ENCODE peak calls at places on chromosomes 5 and 9, in five cellular contexts. V is stomach, C is heart right ventricle, R is IMR-90, W is neural progenitor cell. D is an unnamed sample. For H3K4me1 and H3K36me3, the result is how much of the 10 kb centered on the place peaks cover.

GRCh38 chr9:112009656-112010055 is 113.0 kb downstream of the UGCG start:
- DNase-seq in V (no peak), C (no peak), R (no peak), W (no peak), D (no peak)

GRCh38 chr5:84292000-84292642 is 92.6 kb downstream of the EDIL3 start:
- DNase-seq in V (no peak), C (no peak), R (no peak), W (no peak), D (no peak)

GRCh38 chr5:25064306-25064705 is 419.5 kb upstream of the CDH10 start:
- DNase-seq in V (no peak), C (no peak), R (no peak), W (no peak), D (no peak)

GRCh38 chr9:72954431-72955420 is 1.9 kb upstream of the ALDH1A1 start:
- DNase-seq in V (no peak), C (no peak), R (no peak), W (no peak), D (no peak)

GRCh38 chr5:674630-675011 is 18.5 kb downstream of the TPPP start:
- DNase-seq in V (peak), C (peak), R (no peak), W (no peak), D (no peak)

GRCh38 chr5:12272389-12272788 is 368.1 kb upstream of the CTNND2 start:
- DNase-seq in V (no peak), C (no peak), R (no peak), W (peak), D (no peak)

GRCh38 chr5:128773378-128773777 is 191.9 kb upstream of the SLC27A6 start:
- DNase-seq in V (no peak), C (no peak), R (no peak), W (no peak), D (no peak)

GRCh38 chr9:24912767-24913166 is 367.1 kb upstream of the IZUMO3 start:
- DNase-seq in V (no peak), C (no peak), R (no peak), W (no peak), D (no peak)

GRCh38 chr9:138028596-138028995 is 151.0 kb downstream of the CACNA1B start:
- DNase-seq in V (no peak), C (no peak), R (no peak), W (peak), D (no peak)

GRCh38 chr5:124102491-124102890 is 590.5 kb downstream of the CSNK1G3 start:
- DNase-seq in V (no peak), C (no peak), R (peak), W (no peak), D (no peak)

GRCh38 chr9:34403554-34404380 is 27.1 kb upstream of the MYORG start:
- DNase-seq in V (peak), C (peak), R (peak), W (peak), D (peak)

GRCh38 chr5:172361566-172362238 is 78.1 kb upstream of the UBTD2 start:
- DNase-seq in V (no peak), C (no peak), R (peak), W (no peak), D (no peak)

GRCh38 chr9:86303316-86303975 is 21.1 kb upstream of the ISCA1 start:
- DNase-seq in V (no peak), C (no peak), R (peak), W (no peak), D (peak)

GRCh38 chr5:135240781-135241360 is 158.2 kb downstream of the MACROH2A1 start:
- DNase-seq in V (peak), C (no peak), R (no peak), W (no peak), D (no peak)

GRCh38 chr9:126621919-126622735 is 8.4 kb downstream of the LMX1B start:
- DNase-seq in V (no peak), C (no peak), R (no peak), W (no peak), D (no peak)

GRCh38 chr9:36798350-36799065 is 225.8 kb downstream of the MELK start:
- DNase-seq in V (no peak), C (no peak), R (no peak), W (peak), D (no peak)

GRCh38 chr9:83153030-83153429 is 90.1 kb upstream of the RASEF start:
- DNase-seq in V (no peak), C (no peak), R (no peak), W (no peak), D (no peak)

GRCh38 chr5:137888875-137889759 is at the start of gene PKD2L2:
- DNase-seq in V (peak), C (peak), R (peak), W (peak), D (peak)

GRCh38 chr5:31449175-31449574 is 82.7 kb downstream of the DROSHA start:
- DNase-seq in V (no peak), C (no peak), R (peak), W (no peak), D (no peak)

GRCh38 chr5:54764102-54764501 is 221.3 kb downstream of the ESM1 start:
- DNase-seq in V (no peak), C (no peak), R (no peak), W (no peak), D (no peak)

GRCh38 chr5:38926121-38926520 is 80.3 kb downstream of the OSMR start:
- DNase-seq in V (no peak), C (no peak), R (peak), W (no peak), D (no peak)

GRCh38 chr9:78821126-78821822 is 524.3 kb downstream of the PSAT1 start:
- DNase-seq in V (no peak), C (no peak), R (peak), W (peak), D (no peak)

GRCh38 chr5:137383909-137384308 is 115.2 kb downstream of the SPOCK1 start:
- DNase-seq in V (no peak), C (no peak), R (no peak), W (no peak), D (no peak)

DNA sequence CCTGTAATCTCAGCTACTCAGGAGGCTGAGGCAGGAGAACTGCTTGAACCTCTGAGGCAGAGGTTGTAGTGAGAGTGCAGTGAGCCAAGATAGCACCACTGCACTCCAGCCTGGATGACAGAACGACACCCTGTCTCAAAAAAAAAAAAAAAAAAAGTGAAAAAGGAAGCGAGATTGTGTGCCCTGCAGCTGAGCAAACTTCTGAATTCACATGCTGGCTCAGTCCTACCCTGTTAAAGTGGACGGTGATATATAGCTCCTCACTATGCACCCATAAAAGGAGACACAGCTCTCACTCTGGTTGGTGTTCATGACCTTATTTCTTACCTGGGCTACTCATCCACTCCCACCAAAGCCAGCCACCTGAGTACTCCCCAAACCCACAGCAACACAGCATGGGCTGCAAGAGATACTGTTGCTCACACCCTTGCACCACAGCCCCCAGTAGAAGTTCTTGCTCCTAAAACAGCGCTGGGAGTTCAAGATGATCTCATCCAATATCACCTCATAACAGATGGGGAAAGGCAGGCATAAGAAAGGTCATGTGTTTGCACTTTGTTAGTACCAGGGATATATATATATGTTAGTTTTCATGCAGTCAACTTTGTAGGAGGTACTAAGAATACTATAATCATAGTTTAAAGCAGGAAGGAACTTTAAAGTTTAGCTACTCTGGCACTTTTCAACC is 4.1 kb downstream of the TTLL11 start:
- DNase-seq in V (no peak), C (no peak), R (no peak), W (no peak), D (no peak)
- H3K4me3 ChIP-seq in V (no peak), C (no peak), R (no peak), W (no peak), D (no peak)

DNA sequence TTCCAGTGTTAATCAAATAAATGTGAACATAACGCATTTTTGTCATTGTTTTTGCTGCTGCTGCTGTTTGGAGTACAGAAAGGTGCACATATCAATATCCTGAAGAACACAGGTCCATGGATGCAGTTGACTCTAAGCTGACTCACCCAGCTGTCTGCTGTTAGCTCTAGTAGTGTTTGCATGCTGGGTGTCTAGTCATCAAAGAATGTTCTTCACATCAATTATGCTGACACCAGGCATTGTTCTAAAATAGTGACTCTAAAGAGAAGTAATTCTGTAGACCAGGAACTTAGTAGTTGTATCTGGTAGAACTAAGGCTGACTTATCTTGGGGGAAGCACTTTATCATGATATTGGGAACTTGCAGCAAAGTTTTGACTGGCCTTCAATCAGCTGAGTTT is 55.7 kb upstream of the DPYSL3 start:
- DNase-seq in V (no peak), C (no peak), R (peak), W (no peak), D (no peak)
- H3K4me1 ChIP-seq in V (under half), C (under half), R (under half), W (half or more), D (under half)

GRCh38 chr5:151094861-151095260 is 14.0 kb upstream of the TNIP1 start:
- DNase-seq in V (no peak), C (peak), R (no peak), W (no peak), D (no peak)

GRCh38 chr5:151096001-151096373 is 15.2 kb upstream of the TNIP1 start:
- DNase-seq in V (no peak), C (no peak), R (no peak), W (no peak), D (no peak)

GRCh38 chr5:151097081-151097480 is 16.2 kb upstream of the TNIP1 start:
- DNase-seq in V (no peak), C (no peak), R (no peak), W (no peak), D (no peak)

GRCh38 chr5:151094054-151094858 is 13.4 kb upstream of the TNIP1 start:
- DNase-seq in V (peak), C (no peak), R (peak), W (no peak), D (peak)

GRCh38 chr5:151095341-151096000 is 14.6 kb upstream of the TNIP1 start:
- DNase-seq in V (peak), C (peak), R (no peak), W (no peak), D (no peak)
- H3K36me3 ChIP-seq in V (under half), C (under half), R (under half), W (under half), D (under half)

GRCh38 chr9:103731541-103731940 is 362.6 kb upstream of the SMC2 start:
- DNase-seq in V (no peak), C (no peak), R (no peak), W (no peak), D (no peak)

DNA sequence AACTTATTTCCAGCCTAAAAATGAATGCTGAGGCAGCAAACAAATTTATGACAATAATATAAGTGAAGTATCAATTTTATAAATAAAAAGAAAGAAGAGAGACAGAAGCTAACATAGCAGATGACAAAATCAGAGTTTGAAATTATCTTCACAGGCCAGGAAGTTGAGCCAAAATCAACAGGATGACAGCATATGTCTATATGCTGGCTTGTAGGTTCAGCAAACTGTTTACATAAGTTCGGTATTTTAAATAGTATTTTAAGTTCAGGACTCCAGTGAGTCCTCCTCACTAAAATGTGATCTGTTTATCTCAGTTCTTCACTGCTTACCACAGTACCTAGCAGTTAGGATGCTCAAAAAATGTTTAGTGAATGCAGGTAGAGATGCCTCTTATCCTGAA is 359.6 kb upstream of the SMC2 start:
- DNase-seq in V (no peak), C (no peak), R (no peak), W (no peak), D (no peak)
- H3K4me3 ChIP-seq in V (no peak), C (no peak), R (no peak), W (no peak), D (no peak)

DNA sequence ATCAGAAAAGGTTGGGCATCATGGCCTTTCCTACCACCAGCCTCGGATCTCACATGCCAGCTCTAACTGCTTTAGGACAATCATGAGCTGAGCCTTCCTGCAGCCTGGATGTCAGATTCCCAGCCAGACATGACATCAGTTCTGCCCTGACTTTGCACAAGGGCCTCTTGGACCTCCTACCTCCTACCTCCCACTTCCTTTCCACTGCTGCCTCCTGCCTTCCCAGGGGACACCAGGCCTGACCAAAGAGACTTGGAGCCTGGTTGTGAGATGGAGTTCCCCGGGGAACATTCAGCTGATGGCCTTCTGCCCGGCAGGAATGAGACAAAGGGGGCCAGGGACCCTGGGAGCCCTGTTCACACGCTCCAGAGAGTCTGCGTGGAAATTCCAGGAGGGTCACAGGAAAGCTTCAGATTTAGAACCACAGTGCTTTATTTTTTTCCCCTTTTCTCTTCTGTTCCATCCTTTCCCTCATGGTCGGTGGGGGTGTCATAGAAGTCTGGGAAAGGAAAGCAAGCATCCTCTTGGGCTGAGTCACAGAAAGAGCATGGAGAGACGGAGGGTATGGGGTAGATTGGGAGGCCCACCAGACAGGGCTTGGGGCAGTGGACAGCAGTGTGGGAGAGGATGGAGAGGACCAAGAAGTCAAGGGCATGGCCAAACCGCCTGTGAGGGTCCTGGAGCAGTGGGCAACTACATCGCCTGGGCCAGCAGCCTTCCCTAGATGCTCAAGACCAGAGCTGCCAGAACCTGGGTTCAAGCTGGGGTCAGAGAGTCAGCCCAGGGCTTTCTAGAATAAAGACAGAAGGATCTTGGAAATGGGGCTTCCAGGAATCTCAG is 35.5 kb upstream of the IL17B start:
- DNase-seq in V (no peak), C (peak), R (peak), W (no peak), D (no peak)
- H3K4me1 ChIP-seq in V (under half), C (half or more), R (half or more), W (under half), D (under half)